ENCODE peak calls at places on chromosomes 16 and 17, in nine cellular contexts. H is mammary epithelial cell; L is choroid plexus epithelial cell; S is GM04504; E is iPS DF 19.7; K is stimulated activated CD8-positive, alpha-beta memory T cell treated with anti-CD3 and anti-CD28 coated beads, Interleukin-2, amount 100 ng/mL, for 1 hour; F is iPS-NIHi11; C is BE2C; T is activated gamma-delta T cell treated with Interleukin-2 at 50 U/mL for 16 hours. V is an unnamed sample.

GRCh38 chr17:8894189-8894611 is 26.7 kb upstream of the PIK3R6 start:
- DNase-seq in C (no peak), H (no peak), F (peak; percentile 70), T (no peak), S (no peak), L (no peak), E (no peak), K (no peak), V (peak; percentile 68)

GRCh38 chr17:59073972-59074371 is 32.7 kb downstream of the TRIM37 start:
- DNase-seq in S (no peak), C (no peak), F (no peak), T (no peak), K (no peak), E (no peak), H (no peak), L (no peak), V (no peak)

GRCh38 chr17:57676543-57676942 is 68.6 kb downstream of the CCDC182 start:
- DNase-seq in K (no peak), L (no peak), E (no peak), S (no peak), F (no peak), C (no peak), H (no peak), T (no peak), V (no peak)

GRCh38 chr16:72203401-72203800 is 31.4 kb upstream of the PMFBP1 start:
- DNase-seq in H (peak; percentile 37), L (peak; percentile 47), F (no peak), S (no peak), C (no peak), T (no peak), K (no peak), E (no peak), V (no peak)

GRCh38 chr17:13869301-13869700 is 200.0 kb upstream of the COX10 start:
- DNase-seq in T (no peak), K (no peak), F (no peak), S (no peak), E (no peak), L (peak; percentile 73), H (no peak), C (no peak), V (no peak)

GRCh38 chr16:89052824-89053724 is 40.6 kb upstream of the ACSF3 start:
- DNase-seq in S (no peak), L (no peak), H (peak; percentile 62), K (no peak), T (no peak), E (no peak), F (peak; percentile 65), C (no peak), V (no peak)

GRCh38 chr16:13070268-13070667 is 168.9 kb downstream of the SHISA9 start:
- DNase-seq in S (no peak), K (no peak), F (peak; percentile 83), E (peak; percentile 94), L (no peak), H (peak; percentile 9), T (no peak), C (no peak), V (peak; percentile 85)

GRCh38 chr17:74759243-74759801 is 10.9 kb downstream of the NHERF1 start:
- DNase-seq in L (no peak), F (no peak), C (no peak), T (peak; percentile 62), S (no peak), E (no peak), H (no peak), K (no peak), V (no peak)

GRCh38 chr17:70658840-70659239 is 489.5 kb downstream of the KCNJ2 start:
- DNase-seq in S (no peak), H (no peak), L (no peak), K (no peak), E (no peak), C (no peak), F (no peak), T (no peak), V (no peak)

GRCh38 chr16:4263504-4264436 is 9.1 kb downstream of the TFAP4 start:
- DNase-seq in L (peak; percentile 89), F (peak; percentile 94), S (peak; percentile 93), E (no peak), K (no peak), H (no peak), T (no peak), C (peak; percentile 96), V (no peak)

GRCh38 chr16:53511403-53512280 is 8.6 kb upstream of the AKTIP start:
- DNase-seq in H (no peak), L (no peak), S (no peak), K (no peak), C (no peak), E (no peak), T (no peak), F (no peak), V (no peak)

GRCh38 chr17:73759324-73760185 is 115.3 kb upstream of the SDK2 start:
- DNase-seq in H (no peak), T (no peak), S (no peak), C (peak; percentile 56), E (no peak), L (no peak), K (no peak), F (no peak), V (no peak)

GRCh38 chr17:76791053-76791980 is 53.4 kb downstream of the MFSD11 start:
- DNase-seq in S (peak; percentile 56), K (no peak), L (peak; percentile 70), F (no peak), T (peak; percentile 14), H (peak; percentile 65), C (peak; percentile 50), E (no peak), V (no peak)

V was measured in H1.